ENCODE peak calls at places on chromosomes 6 and 20, in eight cellular contexts. S is heart left ventricle; Z is coronary artery; V is neural progenitor cell; T is CD8-positive, alpha-beta memory T cell; U is mesendoderm; P is adrenal gland; N is CD8-positive, alpha-beta T cell. L is an unnamed sample.
A peak's percentile ranks its signal among the peaks of the same experiment; 100 is the strongest.

GRCh38 chr6:31304683-31305082 is 32.8 kb upstream of the HLA-C start:
- DNase-seq in V (no peak), S (no peak), N (no peak), U (no peak), T (no peak), Z (no peak), P (no peak), L (no peak)

GRCh38 chr6:140915001-140915950 is 1217.4 kb upstream of the GJE1 start:
- DNase-seq in S (no peak), N (no peak), V (no peak), T (no peak), P (no peak), Z (no peak), U (no peak), L (no peak)

GRCh38 chr6:1749041-1749440 is 139.3 kb downstream of the FOXC1 start:
- DNase-seq in S (no peak), P (no peak), U (no peak), Z (no peak), N (no peak), T (no peak), V (no peak), L (no peak)

GRCh38 chr6:15897063-15897934 is 231.6 kb upstream of the MYLIP start:
- DNase-seq in S (no peak), Z (no peak), U (peak; percentile 47), V (no peak), T (no peak), P (peak; percentile 70), N (no peak), L (peak; percentile 40)

GRCh38 chr6:129307845-129308244 is 402.1 kb downstream of the ARHGAP18 start:
- DNase-seq in V (no peak), T (no peak), Z (no peak), U (no peak), S (no peak), P (no peak), N (no peak), L (no peak)

GRCh38 chr6:128826606-128827005 is 56.3 kb upstream of the LAMA2 start:
- DNase-seq in N (no peak), V (no peak), S (no peak), Z (no peak), T (no peak), U (no peak), P (no peak), L (no peak)

GRCh38 chr20:6502219-6502618 is 265.3 kb upstream of the BMP2 start:
- DNase-seq in Z (no peak), P (no peak), V (no peak), T (no peak), U (no peak), S (no peak), N (no peak), L (no peak)

GRCh38 chr20:24859539-24859938 is 89.5 kb upstream of the CST7 start:
- DNase-seq in U (no peak), S (no peak), V (no peak), T (no peak), N (no peak), P (no peak), Z (no peak), L (no peak)

GRCh38 chr6:108835218-108835850 is 12.9 kb upstream of the ARMC2 start:
- DNase-seq in N (peak; percentile 87), U (peak; percentile 81), Z (peak; percentile 90), T (peak; percentile 88), P (peak; percentile 90), S (peak; percentile 91), V (peak; percentile 87), L (peak; percentile 85)

GRCh38 chr6:144195671-144196070 is 45.4 kb downstream of the STX11 start:
- DNase-seq in U (peak; percentile 42), S (no peak), Z (no peak), T (no peak), V (no peak), P (no peak), N (no peak), L (no peak)

GRCh38 chr6:18155273-18155863 is at the start of gene KDM1B:
- DNase-seq in P (peak; percentile 98), Z (no peak), T (peak; percentile 99), U (peak; percentile 99), S (peak; percentile 99), N (no peak), V (peak; percentile 99), L (peak; percentile 99)

GRCh38 chr6:40551966-40552365 is 35.2 kb downstream of the LRFN2 start:
- DNase-seq in U (no peak), Z (no peak), V (no peak), T (no peak), N (no peak), P (no peak), S (no peak), L (no peak)

GRCh38 chr20:50189681-50190250 is 864 bp upstream of the CEBPB start:
- DNase-seq in T (peak; percentile 64), P (peak; percentile 84), V (peak; percentile 23), S (peak; percentile 81), U (peak; percentile 38), Z (peak; percentile 82), N (peak; percentile 28), L (peak; percentile 67)

GRCh38 chr6:87199787-87200186 is 44.4 kb downstream of the ZNF292 start:
- DNase-seq in N (no peak), P (no peak), T (no peak), V (peak; percentile 25), S (no peak), U (no peak), Z (no peak), L (no peak)

GRCh38 chr20:12058201-12058600 is 140.5 kb downstream of the BTBD3 start:
- DNase-seq in Z (no peak), U (no peak), S (no peak), T (no peak), N (no peak), P (no peak), V (no peak), L (no peak)

GRCh38 chr6:155200012-155200411 is 63.8 kb upstream of the CLDN20 start:
- DNase-seq in V (no peak), U (no peak), S (no peak), T (no peak), P (no peak), Z (no peak), N (no peak), L (no peak)

GRCh38 chr6:163459007-163459406 is 44.5 kb downstream of the QKI start:
- DNase-seq in V (no peak), N (no peak), T (no peak), S (no peak), U (no peak), P (no peak), Z (no peak), L (no peak)

GRCh38 chr6:5950448-5950847 is 56.3 kb downstream of the NRN1 start:
- DNase-seq in V (peak; percentile 41), S (no peak), N (no peak), U (peak; percentile 65), T (no peak), Z (no peak), P (no peak), L (no peak)

GRCh38 chr20:64167676-64168075 is 3.4 kb downstream of the MYT1 start:
- DNase-seq in Z (no peak), V (no peak), S (no peak), U (no peak), N (no peak), P (no peak), T (no peak), L (no peak)

GRCh38 chr6:70369332-70369950 is 43.9 kb upstream of the FAM135A start:
- DNase-seq in V (peak; percentile 73), S (no peak), P (peak; percentile 71), Z (peak; percentile 74), U (peak; percentile 83), N (peak; percentile 64), T (peak; percentile 63), L (peak; percentile 66)

GRCh38 chr6:20340459-20340858 is 61.2 kb upstream of the E2F3 start:
- DNase-seq in P (no peak), N (no peak), V (no peak), U (no peak), S (no peak), Z (no peak), T (no peak), L (no peak)

GRCh38 chr20:23534801-23535593 is 33.3 kb downstream of the CST9L start:
- DNase-seq in Z (no peak), N (no peak), U (no peak), T (no peak), P (no peak), S (no peak), V (no peak), L (no peak)

GRCh38 chr6:14455442-14455841 is 337.9 kb downstream of the CD83 start:
- DNase-seq in P (no peak), T (no peak), S (no peak), N (no peak), V (no peak), U (no peak), Z (no peak), L (no peak)
- H3K27ac ChIP-seq in P (no peak overlapping the region), T (no peak overlapping the region), S (no peak overlapping the region), N (no peak overlapping the region), V (no peak overlapping the region), U (no peak overlapping the region), Z (peak overlapping the region; percentile 80), L (no peak overlapping the region)

GRCh38 chr20:47421076-47421475 is 64.6 kb upstream of the ZMYND8 start:
- DNase-seq in T (no peak), S (no peak), Z (no peak), V (no peak), N (no peak), P (no peak), U (no peak), L (no peak)
- H3K27ac ChIP-seq in T (no peak overlapping the region), S (no peak overlapping the region), Z (no peak overlapping the region), V (no peak overlapping the region), N (no peak overlapping the region), P (no peak overlapping the region), U (no peak overlapping the region), L (no peak overlapping the region)

DNA sequence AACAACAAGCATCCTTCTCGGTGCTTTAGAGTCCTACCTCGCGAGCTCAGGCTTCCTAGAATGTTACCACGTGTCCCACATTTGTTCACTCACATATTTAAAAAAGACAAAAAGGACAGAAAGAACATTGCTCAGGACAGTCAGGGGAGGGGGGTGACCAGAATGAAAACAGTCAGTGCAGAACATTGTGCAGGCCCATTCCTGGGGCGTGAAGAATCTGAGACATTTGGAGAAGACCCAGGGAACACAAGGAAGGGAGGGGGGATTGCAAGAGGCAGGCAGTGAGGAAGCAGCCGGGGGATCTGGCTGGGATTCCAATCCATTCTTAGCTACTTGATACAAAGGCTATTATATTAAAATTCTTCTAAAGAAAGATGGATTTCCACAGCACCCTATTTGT is 270.4 kb upstream of the CITED2 start:
- DNase-seq in N (no peak), U (no peak), S (no peak), T (no peak), V (no peak), Z (no peak), P (no peak), L (peak; percentile 42)
- H3K27ac ChIP-seq in N (no peak overlapping the region), U (no peak overlapping the region), S (no peak overlapping the region), T (no peak overlapping the region), V (no peak overlapping the region), Z (no peak overlapping the region), P (no peak overlapping the region), L (peak overlapping the region; percentile 15)

DNA sequence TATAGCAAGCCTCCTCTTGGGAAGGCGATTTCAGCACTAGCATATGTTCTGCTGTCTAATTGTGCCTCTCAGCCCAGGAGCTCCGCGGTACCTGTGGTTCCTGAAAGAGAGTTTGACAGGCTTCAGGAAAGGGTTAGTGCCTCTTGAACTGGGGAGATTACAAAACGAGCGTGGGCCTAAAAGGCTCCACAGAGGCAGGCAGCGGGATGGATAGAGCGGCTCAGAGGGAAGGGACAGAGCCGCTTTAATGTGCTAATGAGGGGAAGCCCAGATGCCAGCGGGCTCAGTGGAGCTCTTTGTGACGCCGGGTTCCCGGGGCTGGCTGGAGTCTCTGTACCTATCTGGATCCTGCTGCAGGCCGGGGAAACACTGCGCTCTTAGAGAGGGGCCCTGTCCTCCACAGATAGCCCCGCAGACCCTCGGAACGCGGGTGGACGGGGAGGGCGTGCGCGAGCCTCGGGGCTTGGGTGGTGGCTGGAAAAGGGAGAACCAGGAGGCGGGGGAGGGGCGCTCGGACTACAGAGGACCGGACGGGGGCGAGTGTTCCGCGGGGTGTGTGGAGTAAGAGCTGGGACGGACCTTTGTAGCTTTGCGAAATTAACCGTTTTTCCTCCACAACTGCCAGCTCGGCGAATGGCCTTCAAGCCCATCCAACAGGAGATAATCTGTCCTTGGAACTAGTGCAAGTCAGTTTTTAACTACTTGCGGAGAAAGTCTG is 12.9 kb downstream of the SLC35F1 start:
- DNase-seq in T (no peak), P (peak; percentile 29), N (no peak), S (peak; percentile 69), V (peak; percentile 90), U (peak; percentile 69), Z (no peak), L (peak; percentile 31)
- H3K27ac ChIP-seq in T (no peak overlapping the region), P (no peak overlapping the region), N (no peak overlapping the region), S (no peak overlapping the region), V (peak overlapping the region; percentile 93), U (no peak overlapping the region), Z (no peak overlapping the region), L (no peak overlapping the region)

L was measured in uterus.